ENCODE peak calls at places on chromosomes 12 and 14, in five cellular contexts. One of them, this sample, is unnamed.
A peak's percentile ranks its signal among the peaks of the same experiment; 100 is the strongest.

GRCh38 chr12:82555699-82556098 is 131.0 kb upstream of the TMTC2 start:
- DNase-seq in PC-9: no peak
- DNase-seq in ovary: no peak
- DNase-seq in right cardiac atrium: no peak
- DNase-seq in body of pancreas: no peak
- DNase-seq in this sample: peak; percentile 39

GRCh38 chr14:74888164-74889158 is 6.7 kb downstream of the DLST start:
- DNase-seq in ovary: no peak
- DNase-seq in PC-9: peak; percentile 68
- DNase-seq in right cardiac atrium: no peak
- DNase-seq in body of pancreas: no peak
- DNase-seq in this sample: peak; percentile 78

GRCh38 chr12:86376052-86376451 is 119.9 kb upstream of the MGAT4C start:
- DNase-seq in body of pancreas: peak; percentile 43
- DNase-seq in ovary: no peak
- DNase-seq in PC-9: no peak
- DNase-seq in right cardiac atrium: peak; percentile 37
- DNase-seq in this sample: no peak

GRCh38 chr14:89214221-89214965 is 202.6 kb downstream of the FOXN3 start:
- DNase-seq in ovary: no peak
- DNase-seq in body of pancreas: peak; percentile 96
- DNase-seq in PC-9: peak; percentile 56
- DNase-seq in right cardiac atrium: peak; percentile 78
- DNase-seq in this sample: no peak

GRCh38 chr14:35366048-35366428 is 38.5 kb downstream of the NFKBIA start:
- DNase-seq in ovary: no peak
- DNase-seq in right cardiac atrium: no peak
- DNase-seq in PC-9: no peak
- DNase-seq in body of pancreas: no peak
- DNase-seq in this sample: peak; percentile 87

GRCh38 chr12:126668961-126669360 is 1598.0 kb upstream of the TMEM132C start:
- DNase-seq in PC-9: no peak
- DNase-seq in right cardiac atrium: no peak
- DNase-seq in ovary: no peak
- DNase-seq in body of pancreas: no peak
- DNase-seq in this sample: peak; percentile 39

GRCh38 chr12:93938317-93938716 is 210.1 kb upstream of the PLXNC1 start:
- DNase-seq in ovary: no peak
- DNase-seq in right cardiac atrium: no peak
- DNase-seq in PC-9: no peak
- DNase-seq in body of pancreas: no peak
- DNase-seq in this sample: no peak

GRCh38 chr12:32680787-32681186 is 1.7 kb downstream of the DNM1L start:
- DNase-seq in body of pancreas: no peak
- DNase-seq in ovary: no peak
- DNase-seq in right cardiac atrium: no peak
- DNase-seq in PC-9: no peak
- DNase-seq in this sample: no peak

GRCh38 chr14:61456720-61457119 is 135.3 kb downstream of the PRKCH start:
- DNase-seq in right cardiac atrium: peak; percentile 89
- DNase-seq in PC-9: peak; percentile 72
- DNase-seq in ovary: peak; percentile 65
- DNase-seq in body of pancreas: peak; percentile 90
- DNase-seq in this sample: peak; percentile 89

GRCh38 chr14:99756796-99757195 is 36.4 kb upstream of the EML1 start:
- DNase-seq in PC-9: no peak
- DNase-seq in ovary: peak; percentile 27
- DNase-seq in right cardiac atrium: peak; percentile 56
- DNase-seq in body of pancreas: no peak
- DNase-seq in this sample: no peak
- H3K4me1 ChIP-seq in PC-9: peaks cover 66% of the 10 kb centered on the region
- H3K4me1 ChIP-seq in ovary: peaks cover 14% of the 10 kb centered on the region
- H3K4me1 ChIP-seq in right cardiac atrium: peaks cover 14% of the 10 kb centered on the region
- H3K4me1 ChIP-seq in body of pancreas: peaks cover 36% of the 10 kb centered on the region
- H3K4me1 ChIP-seq in this sample: peaks cover 46% of the 10 kb centered on the region

DNA sequence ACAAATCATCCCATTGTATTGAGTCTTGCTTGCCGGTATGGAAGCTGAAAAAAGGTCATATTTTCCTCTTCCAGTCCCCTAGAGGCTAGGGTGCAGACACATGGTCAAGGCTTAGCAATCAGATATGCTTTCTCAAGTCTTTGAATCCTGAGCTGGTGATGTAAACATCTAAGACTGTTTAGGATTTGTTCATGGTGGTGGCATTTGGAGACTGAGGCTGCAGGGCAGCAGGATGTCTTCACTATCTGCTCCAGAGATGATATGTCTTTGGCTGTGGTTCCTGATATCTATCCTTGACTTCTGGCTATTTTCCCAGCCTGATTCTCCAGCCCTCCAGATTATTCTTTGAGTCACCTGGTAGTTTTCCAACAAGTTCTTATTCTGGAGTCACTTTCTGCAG is 50.5 kb upstream of the DACT1 start:
- DNase-seq in right cardiac atrium: no peak
- DNase-seq in PC-9: no peak
- DNase-seq in body of pancreas: no peak
- DNase-seq in ovary: no peak
- DNase-seq in this sample: peak; percentile 24
- H3K4me1 ChIP-seq in right cardiac atrium: no peaks in the 10 kb centered on the region
- H3K4me1 ChIP-seq in PC-9: no peaks in the 10 kb centered on the region
- H3K4me1 ChIP-seq in body of pancreas: no peaks in the 10 kb centered on the region
- H3K4me1 ChIP-seq in ovary: no peaks in the 10 kb centered on the region
- H3K4me1 ChIP-seq in this sample: no peaks in the 10 kb centered on the region

GRCh38 chr14:38221077-38221476 is 13.4 kb downstream of the SSTR1 start:
- DNase-seq in ovary: no peak
- DNase-seq in PC-9: no peak
- DNase-seq in right cardiac atrium: no peak
- DNase-seq in body of pancreas: no peak
- DNase-seq in this sample: no peak
- H3K4me1 ChIP-seq in ovary: no peaks in the 10 kb centered on the region
- H3K4me1 ChIP-seq in PC-9: no peaks in the 10 kb centered on the region
- H3K4me1 ChIP-seq in right cardiac atrium: no peaks in the 10 kb centered on the region
- H3K4me1 ChIP-seq in body of pancreas: no peaks in the 10 kb centered on the region
- H3K4me1 ChIP-seq in this sample: no peaks in the 10 kb centered on the region

GRCh38 chr12:68824597-68825250 is 16.7 kb downstream of the MDM2 start:
- DNase-seq in body of pancreas: no peak
- DNase-seq in ovary: no peak
- DNase-seq in PC-9: no peak
- DNase-seq in right cardiac atrium: no peak
- DNase-seq in this sample: no peak

GRCh38 chr12:68825569-68826217 is 17.7 kb downstream of the MDM2 start:
- DNase-seq in right cardiac atrium: no peak
- DNase-seq in body of pancreas: no peak
- DNase-seq in PC-9: no peak
- DNase-seq in ovary: no peak
- DNase-seq in this sample: no peak

GRCh38 chr12:68824131-68824530 is 16.2 kb downstream of the MDM2 start:
- DNase-seq in right cardiac atrium: no peak
- DNase-seq in body of pancreas: no peak
- DNase-seq in PC-9: no peak
- DNase-seq in ovary: no peak
- DNase-seq in this sample: no peak

GRCh38 chr12:68823711-68824110 is 15.7 kb downstream of the MDM2 start:
- DNase-seq in right cardiac atrium: no peak
- DNase-seq in PC-9: no peak
- DNase-seq in body of pancreas: no peak
- DNase-seq in ovary: no peak
- DNase-seq in this sample: no peak

GRCh38 chr12:68821357-68822188 is 13.6 kb downstream of the MDM2 start:
- DNase-seq in PC-9: no peak
- DNase-seq in ovary: no peak
- DNase-seq in right cardiac atrium: no peak
- DNase-seq in body of pancreas: no peak
- DNase-seq in this sample: no peak
- H3K4me1 ChIP-seq in PC-9: no peaks in the 10 kb centered on the region
- H3K4me1 ChIP-seq in ovary: no peaks in the 10 kb centered on the region
- H3K4me1 ChIP-seq in right cardiac atrium: no peaks in the 10 kb centered on the region
- H3K4me1 ChIP-seq in body of pancreas: no peaks in the 10 kb centered on the region
- H3K4me1 ChIP-seq in this sample: no peaks in the 10 kb centered on the region